ENCODE peak calls at places on chromosomes 6 and 20, in eight cellular contexts. P is NCI-H524; Y is GM10248; R is stimulated activated naive CD8-positive, alpha-beta T cell treated with anti-CD3 and anti-CD28 coated beads, Interleukin-15, Interleukin-2, amounts not matched to agents 100 U/mL and 50 U/mL, for 24 hours; N is adrenal gland; S is cardiac muscle cell; B is naive thymus-derived CD8-positive, alpha-beta T cell; F is CD4-positive, CD25-positive, alpha-beta regulatory T cell. H is an unnamed sample.

GRCh38 chr6:85484941-85485340 is 35.1 kb downstream of the NT5E start:
- DNase-seq in P (peak), Y (no peak), R (no peak), N (no peak), S (no peak), B (no peak), F (no peak), H (no peak)

GRCh38 chr6:52389626-52390360 is 27.8 kb downstream of the PAQR8 start:
- DNase-seq in P (no peak), Y (peak), R (peak), N (peak), S (peak), B (peak), F (peak), H (no peak)

GRCh38 chr6:44667668-44668390 is 280.3 kb downstream of the CDC5L start:
- DNase-seq in P (no peak), Y (no peak), R (peak), N (peak), S (peak), B (no peak), F (peak), H (no peak)

GRCh38 chr20:45358282-45359068 is 4.5 kb upstream of the SYS1 start:
- DNase-seq in P (no peak), Y (no peak), R (no peak), N (peak), S (peak), B (no peak), F (no peak), H (peak)

GRCh38 chr6:143629104-143630080 is 48.4 kb upstream of the PHACTR2 start:
- DNase-seq in P (no peak), Y (no peak), R (no peak), N (no peak), S (no peak), B (no peak), F (no peak), H (no peak)

GRCh38 chr6:14074723-14075503 is 42.7 kb upstream of the CD83 start:
- DNase-seq in P (peak), Y (no peak), R (no peak), N (peak), S (peak), B (no peak), F (peak), H (no peak)

GRCh38 chr20:38065764-38066375 is 32.3 kb downstream of the RPRD1B start:
- DNase-seq in P (no peak), Y (no peak), R (no peak), N (no peak), S (no peak), B (no peak), F (no peak), H (no peak)

GRCh38 chr6:865846-866245 is 172.9 kb upstream of the EXOC2 start:
- DNase-seq in P (no peak), Y (no peak), R (no peak), N (no peak), S (no peak), B (no peak), F (no peak), H (no peak)

GRCh38 chr6:161446296-161446925 is 172.6 kb upstream of the AGPAT4 start:
- DNase-seq in P (no peak), Y (no peak), R (no peak), N (no peak), S (no peak), B (no peak), F (no peak), H (no peak)

GRCh38 chr20:64151634-64152530 is 12.4 kb upstream of the MYT1 start:
- DNase-seq in P (no peak), Y (no peak), R (no peak), N (no peak), S (no peak), B (no peak), F (no peak), H (peak)

GRCh38 chr20:58109918-58110635 is 118.4 kb downstream of the ANKRD60 start:
- DNase-seq in P (no peak), Y (no peak), R (no peak), N (no peak), S (no peak), B (no peak), F (no peak), H (peak)

GRCh38 chr6:166940643-166941068 is 15.7 kb downstream of the RNASET2 start:
- DNase-seq in P (no peak), Y (no peak), R (no peak), N (no peak), S (no peak), B (no peak), F (no peak), H (no peak)

GRCh38 chr20:34579191-34579661 is 20.7 kb downstream of the MAP1LC3A start:
- DNase-seq in P (no peak), Y (no peak), R (no peak), N (peak), S (peak), B (no peak), F (no peak), H (peak)

GRCh38 chr20:58374906-58375760 is 13.9 kb upstream of the VAPB start:
- DNase-seq in P (no peak), Y (no peak), R (no peak), N (peak), S (peak), B (no peak), F (no peak), H (peak)

GRCh38 chr6:22078802-22079545 is 217.9 kb downstream of the PRL start:
- DNase-seq in P (no peak), Y (no peak), R (no peak), N (no peak), S (no peak), B (no peak), F (no peak), H (no peak)

GRCh38 chr6:166540631-166541331 is 45.7 kb downstream of the RAMACL start:
- DNase-seq in P (no peak), Y (peak), R (peak), N (no peak), S (no peak), B (no peak), F (peak), H (no peak)

GRCh38 chr6:7107578-7108195 is at the start of gene RREB1:
- DNase-seq in P (peak), Y (peak), R (peak), N (peak), S (peak), B (peak), F (peak), H (no peak)

GRCh38 chr20:44720617-44720993 is 5.4 kb downstream of the CCN5 start:
- DNase-seq in P (peak), Y (no peak), R (no peak), N (peak), S (peak), B (no peak), F (no peak), H (peak)

GRCh38 chr6:132719736-132720448 is 6.0 kb upstream of the VNN1 start:
- DNase-seq in P (no peak), Y (no peak), R (no peak), N (no peak), S (no peak), B (no peak), F (no peak), H (no peak)

GRCh38 chr20:63346131-63347080 is 14.7 kb downstream of the CHRNA4 start:
- DNase-seq in P (no peak), Y (no peak), R (no peak), N (peak), S (no peak), B (no peak), F (no peak), H (no peak)

GRCh38 chr6:12595161-12595792 is 121.3 kb upstream of the PHACTR1 start:
- DNase-seq in P (no peak), Y (no peak), R (no peak), N (no peak), S (peak), B (no peak), F (no peak), H (no peak)

GRCh38 chr6:1904494-1904854 is 294.8 kb downstream of the FOXC1 start:
- DNase-seq in P (no peak), Y (no peak), R (no peak), N (peak), S (peak), B (no peak), F (no peak), H (no peak)

GRCh38 chr6:72709436-72709835 is 87.6 kb downstream of the KCNQ5 start:
- DNase-seq in P (no peak), Y (no peak), R (no peak), N (no peak), S (no peak), B (no peak), F (no peak), H (no peak)

GRCh38 chr6:148317739-148318138 is 24.9 kb upstream of the SASH1 start:
- DNase-seq in P (no peak), Y (no peak), R (no peak), N (no peak), S (no peak), B (no peak), F (no peak), H (no peak)

GRCh38 chr20:49987868-49988690 is 5.3 kb downstream of the SNAI1 start:
- DNase-seq in P (no peak), Y (no peak), R (no peak), N (no peak), S (peak), B (no peak), F (no peak), H (no peak)

GRCh38 chr20:63381781-63382431 is 20.8 kb upstream of the CHRNA4 start:
- DNase-seq in P (no peak), Y (peak), R (peak), N (no peak), S (no peak), B (peak), F (peak), H (no peak)

GRCh38 chr6:66307490-66307889 is 600.5 kb upstream of the EYS start:
- DNase-seq in P (no peak), Y (no peak), R (no peak), N (no peak), S (no peak), B (no peak), F (no peak), H (no peak)

GRCh38 chr6:159249752-159250151 is 80.6 kb downstream of the FNDC1 start:
- DNase-seq in P (no peak), Y (no peak), R (no peak), N (no peak), S (no peak), B (no peak), F (no peak), H (no peak)

GRCh38 chr20:4108495-4109306 is 93.3 kb upstream of the RNF24 start:
- DNase-seq in P (peak), Y (peak), R (peak), N (peak), S (peak), B (peak), F (peak), H (no peak)

GRCh38 chr6:32175711-32176475 is at the start of gene AGPAT1:
- DNase-seq in P (peak), Y (peak), R (peak), N (peak), S (peak), B (peak), F (peak), H (peak)

GRCh38 chr6:14396826-14397517 is 279.4 kb downstream of the CD83 start:
- DNase-seq in P (no peak), Y (peak), R (peak), N (no peak), S (peak), B (no peak), F (peak), H (no peak)

GRCh38 chr6:144954241-144954556 is 669.1 kb downstream of the UTRN start:
- DNase-seq in P (no peak), Y (no peak), R (no peak), N (no peak), S (no peak), B (no peak), F (no peak), H (no peak)

GRCh38 chr20:52402950-52403349 is 211.4 kb upstream of the ZFP64 start:
- DNase-seq in P (no peak), Y (no peak), R (no peak), N (no peak), S (no peak), B (no peak), F (peak), H (no peak)

GRCh38 chr20:2349801-2350200 is 30.9 kb upstream of the TGM6 start:
- DNase-seq in P (no peak), Y (no peak), R (no peak), N (no peak), S (peak), B (no peak), F (no peak), H (no peak)

GRCh38 chr6:1917628-1918371 is 308.1 kb downstream of the FOXC1 start:
- DNase-seq in P (no peak), Y (no peak), R (peak), N (no peak), S (peak), B (no peak), F (peak), H (peak)